ENCODE peak calls at places on chromosomes 6 and 20, in six cellular contexts. Y, H, X, K, V and O are unnamed samples.

GRCh38 chr20:61932199-61932592 is 133.5 kb downstream of the TAF4 start:
- DNase-seq in Y (no peak), H (peak; percentile 1), X (no peak), K (no peak), V (no peak), O (no peak)

GRCh38 chr6:12504325-12504966 is 212.1 kb upstream of the PHACTR1 start:
- DNase-seq in Y (no peak), H (no peak), X (no peak), K (no peak), V (peak; percentile 41), O (no peak)

GRCh38 chr20:16222859-16223411 is 350.3 kb downstream of the KIF16B start:
- DNase-seq in Y (no peak), H (no peak), X (peak; percentile 25), K (no peak), V (no peak), O (no peak)

GRCh38 chr6:150865406-150866146 is at the start of gene MTHFD1L:
- DNase-seq in Y (peak; percentile 77), H (peak; percentile 71), X (peak; percentile 80), K (peak; percentile 56), V (peak; percentile 90), O (no peak)

GRCh38 chr20:57993738-57994431 is 234.6 kb downstream of the ANKRD60 start:
- DNase-seq in Y (no peak), H (no peak), X (no peak), K (no peak), V (no peak), O (no peak)

GRCh38 chr20:32028647-32029372 is 18.6 kb downstream of the CCM2L start:
- DNase-seq in Y (no peak), H (no peak), X (peak; percentile 34), K (no peak), V (no peak), O (no peak)

GRCh38 chr6:100456881-100457220 is 7.9 kb downstream of the SIM1 start:
- DNase-seq in Y (no peak), H (no peak), X (no peak), K (no peak), V (no peak), O (no peak)

GRCh38 chr6:37493047-37493995 is 6.4 kb downstream of the CCDC167 start:
- DNase-seq in Y (no peak), H (no peak), X (no peak), K (no peak), V (no peak), O (peak; percentile 86)

GRCh38 chr20:2261105-2261504 is 34.7 kb upstream of the TGM3 start:
- DNase-seq in Y (no peak), H (no peak), X (peak; percentile 26), K (no peak), V (no peak), O (peak; percentile 19)

GRCh38 chr6:3356824-3357420 is 98.2 kb downstream of the PSMG4 start:
- DNase-seq in Y (no peak), H (no peak), X (peak; percentile 16), K (no peak), V (no peak), O (peak; percentile 86)

GRCh38 chr6:82144852-82145332 is 102.7 kb downstream of the IBTK start:
- DNase-seq in Y (no peak), H (peak; percentile 56), X (peak; percentile 85), K (peak; percentile 59), V (no peak), O (no peak)

GRCh38 chr6:128112494-128112893 is 211.6 kb upstream of the THEMIS start:
- DNase-seq in Y (no peak), H (no peak), X (no peak), K (no peak), V (peak; percentile 4), O (peak; percentile 6)

GRCh38 chr6:145844933-145845531 is 30.4 kb upstream of the FBXO30 start:
- DNase-seq in Y (no peak), H (no peak), X (no peak), K (no peak), V (no peak), O (no peak)

GRCh38 chr6:143346004-143346403 is 104.5 kb downstream of the ADAT2 start:
- DNase-seq in Y (no peak), H (no peak), X (no peak), K (no peak), V (no peak), O (no peak)

GRCh38 chr6:149990109-149990671 is 26.4 kb downstream of the ULBP1 start:
- DNase-seq in Y (no peak), H (no peak), X (no peak), K (no peak), V (no peak), O (no peak)

GRCh38 chr6:91681341-91681740 is 1094.5 kb upstream of the MAP3K7 start:
- DNase-seq in Y (no peak), H (no peak), X (no peak), K (no peak), V (no peak), O (no peak)

GRCh38 chr6:37819802-37820712 is 530 bp downstream of the ZFAND3 start:
- DNase-seq in Y (peak; percentile 42), H (peak; percentile 60), X (peak; percentile 52), K (peak; percentile 44), V (no peak), O (no peak)

GRCh38 chr6:127554435-127555006 is 22.5 kb upstream of the C6orf58 start:
- DNase-seq in Y (no peak), H (no peak), X (peak; percentile 34), K (no peak), V (peak; percentile 20), O (no peak)

GRCh38 chr6:33508935-33509926 is 54.9 kb downstream of the ZBTB9 start:
- DNase-seq in Y (no peak), H (no peak), X (no peak), K (no peak), V (no peak), O (no peak)